ENCODE peak calls at places on chromosomes 16 and 17, in nine cellular contexts. W is RWPE1; I is psoas muscle; L is mammary epithelial cell; Q is CD8-positive, alpha-beta T cell; C is caudate nucleus; R is brain microvascular endothelial cell; E is cardiac muscle cell; F is CD4-positive, alpha-beta T cell. N is an unnamed sample.

GRCh38 chr17:38868095-38868967 is 1.5 kb upstream of the LASP1 start:
- DNase-seq in R (peak; percentile 54), W (no peak), I (peak; percentile 65), F (no peak), Q (no peak), C (no peak), L (no peak), E (peak; percentile 20), N (peak; percentile 67)

GRCh38 chr17:61354895-61355294 is 44.7 kb upstream of the TBX2 start:
- DNase-seq in R (no peak), E (peak; percentile 45), F (no peak), C (no peak), W (no peak), L (no peak), Q (no peak), I (no peak), N (no peak)

GRCh38 chr17:68593331-68593710 is 7.8 kb downstream of the FAM20A start:
- DNase-seq in Q (no peak), W (no peak), E (no peak), I (no peak), R (no peak), L (no peak), F (no peak), C (no peak), N (no peak)

GRCh38 chr16:50213939-50214519 is 52.3 kb upstream of the ADCY7 start:
- DNase-seq in L (peak; percentile 46), W (no peak), R (peak; percentile 37), E (peak; percentile 32), C (no peak), Q (no peak), I (no peak), F (no peak), N (peak; percentile 64)

GRCh38 chr16:3140603-3141427 is 6.0 kb downstream of the ZNF213 start:
- DNase-seq in Q (no peak), I (no peak), R (no peak), W (no peak), F (no peak), C (no peak), E (no peak), L (no peak), N (peak; percentile 40)

GRCh38 chr17:17698869-17699351 is 17.7 kb downstream of the RAI1 start:
- DNase-seq in I (no peak), R (no peak), E (peak; percentile 64), W (no peak), F (no peak), Q (no peak), C (no peak), L (no peak), N (no peak)

GRCh38 chr16:88769617-88770458 is 15.2 kb downstream of the PIEZO1 start:
- DNase-seq in W (no peak), I (no peak), F (no peak), C (no peak), E (peak; percentile 84), L (peak; percentile 42), R (no peak), Q (no peak), N (peak; percentile 90)

GRCh38 chr17:82105417-82105881 is 7.4 kb upstream of the FASN start:
- DNase-seq in L (no peak), I (no peak), R (no peak), F (no peak), Q (no peak), W (no peak), E (no peak), C (no peak), N (no peak)

GRCh38 chr17:17036520-17036998 is 5.7 kb upstream of the MPRIP start:
- DNase-seq in I (peak; percentile 84), C (no peak), W (no peak), R (no peak), E (no peak), Q (no peak), L (no peak), F (no peak), N (peak; percentile 86)

GRCh38 chr16:85935391-85935956 is 36.5 kb downstream of the IRF8 start:
- DNase-seq in Q (peak; percentile 14), C (no peak), F (no peak), E (no peak), L (no peak), W (no peak), R (no peak), I (no peak), N (no peak)

GRCh38 chr16:85935957-85936760 is 37.2 kb downstream of the IRF8 start:
- DNase-seq in Q (peak; percentile 71), I (no peak), E (no peak), F (peak; percentile 50), W (no peak), L (no peak), C (no peak), R (no peak), N (no peak)

GRCh38 chr16:85940214-85940613 is 41.3 kb downstream of the IRF8 start:
- DNase-seq in E (no peak), R (no peak), L (no peak), F (no peak), C (no peak), W (no peak), Q (no peak), I (no peak), N (no peak)

GRCh38 chr16:85934210-85934609 is 35.2 kb downstream of the IRF8 start:
- DNase-seq in L (no peak), E (no peak), R (no peak), W (no peak), Q (no peak), C (no peak), I (no peak), F (no peak), N (no peak)

GRCh38 chr16:85936761-85937343 is 37.9 kb downstream of the IRF8 start:
- DNase-seq in L (no peak), Q (peak; percentile 16), E (peak; percentile 41), R (no peak), W (no peak), C (no peak), F (no peak), I (no peak), N (no peak)
- H3K27ac ChIP-seq in L (no peak overlapping the region), Q (peak overlapping the region; percentile 64), E (no peak overlapping the region), R (no peak overlapping the region), W (no peak overlapping the region), C (no peak overlapping the region), F (peak overlapping the region; percentile 69), I (no peak overlapping the region), N (no peak overlapping the region)

DNA sequence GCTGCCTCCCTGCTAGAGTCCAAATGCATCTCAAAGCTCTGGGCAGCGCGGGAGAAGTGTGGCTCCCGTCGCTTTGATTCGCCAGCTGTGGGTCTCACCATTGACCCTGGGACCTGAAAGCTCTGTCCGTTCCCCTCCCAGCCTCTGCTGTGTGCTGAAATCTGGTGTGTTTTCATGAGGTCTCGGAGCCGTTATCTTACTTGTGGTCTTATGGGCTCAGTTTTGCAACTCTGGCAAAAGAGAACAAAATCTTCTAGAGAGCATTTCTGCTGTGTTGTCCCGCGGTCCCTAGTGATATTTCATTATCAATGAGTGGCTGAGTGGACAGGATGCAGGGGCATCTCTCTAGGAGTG is 13.3 kb downstream of the CRISPLD2 start:
- DNase-seq in C (no peak), R (no peak), F (no peak), I (no peak), Q (no peak), E (no peak), L (no peak), W (no peak), N (no peak)
- H3K27ac ChIP-seq in C (no peak overlapping the region), R (peak overlapping the region; percentile 94), F (no peak overlapping the region), I (peak overlapping the region; percentile 74), Q (no peak overlapping the region), E (no peak overlapping the region), L (no peak overlapping the region), W (no peak overlapping the region), N (peak overlapping the region; percentile 38)

GRCh38 chr17:57849874-57850754 is at the start of gene MRPS23:
- DNase-seq in W (peak; percentile 91), I (peak; percentile 98), F (peak; percentile 95), L (peak; percentile 99), E (peak; percentile 99), Q (peak; percentile 96), C (peak; percentile 98), R (peak; percentile 99), N (peak; percentile 99)

GRCh38 chr17:57853695-57854094 is 3.9 kb upstream of the MRPS23 start:
- DNase-seq in E (no peak), F (no peak), C (no peak), I (peak; percentile 75), L (no peak), R (no peak), W (no peak), Q (no peak), N (no peak)

GRCh38 chr17:57852955-57853328 is 3.1 kb upstream of the MRPS23 start:
- DNase-seq in L (no peak), W (no peak), C (no peak), I (no peak), R (no peak), Q (no peak), E (no peak), F (no peak), N (no peak)

GRCh38 chr17:57852041-57852954 is 2.5 kb upstream of the MRPS23 start:
- DNase-seq in F (no peak), E (peak; percentile 39), I (no peak), W (no peak), C (no peak), Q (no peak), L (no peak), R (no peak), N (no peak)

DNA sequence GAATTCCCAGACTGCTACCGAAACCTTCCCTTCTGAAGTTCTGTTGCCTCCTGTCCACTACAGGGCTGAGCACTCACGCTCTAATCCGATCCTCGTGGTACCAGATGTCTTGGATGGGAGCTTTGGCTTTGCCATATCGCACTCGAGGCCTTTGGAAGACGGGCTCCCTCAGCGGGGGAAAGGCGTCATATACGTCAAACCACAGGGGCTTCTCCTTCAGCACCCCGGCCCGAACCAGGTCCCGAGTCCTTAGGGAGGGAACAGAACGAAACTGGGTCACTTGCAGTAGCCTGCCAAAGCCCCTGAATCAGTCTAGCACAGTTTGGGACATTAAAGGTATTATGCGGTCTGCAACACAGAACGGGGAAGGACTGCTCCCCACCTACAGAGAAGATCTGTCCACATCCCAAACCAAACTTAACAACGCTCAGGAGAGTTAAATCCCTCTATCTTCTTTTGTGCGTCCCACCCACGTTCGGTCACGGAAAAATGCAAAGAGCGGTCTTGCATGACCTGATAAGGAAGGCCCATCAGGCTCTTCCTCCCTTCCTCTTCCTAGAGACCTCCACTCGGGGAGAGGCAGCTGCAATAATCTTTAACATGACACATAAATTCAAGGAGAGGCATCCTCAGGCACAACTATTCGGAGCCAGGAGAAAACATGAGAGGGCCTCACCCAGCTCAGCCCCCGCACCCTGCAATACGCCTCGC is 526 bp downstream of the MRPS23 start:
- DNase-seq in I (no peak), E (no peak), C (no peak), W (no peak), L (no peak), Q (no peak), F (no peak), R (no peak), N (no peak)
- H3K27ac ChIP-seq in I (peak overlapping the region; percentile 93), E (peak overlapping the region; percentile 52), C (peak overlapping the region; percentile 54), W (peak overlapping the region; percentile 95), L (peak overlapping the region; percentile 61), Q (peak overlapping the region; percentile 88), F (peak overlapping the region; percentile 60), R (peak overlapping the region; percentile 72), N (no peak overlapping the region)

DNA sequence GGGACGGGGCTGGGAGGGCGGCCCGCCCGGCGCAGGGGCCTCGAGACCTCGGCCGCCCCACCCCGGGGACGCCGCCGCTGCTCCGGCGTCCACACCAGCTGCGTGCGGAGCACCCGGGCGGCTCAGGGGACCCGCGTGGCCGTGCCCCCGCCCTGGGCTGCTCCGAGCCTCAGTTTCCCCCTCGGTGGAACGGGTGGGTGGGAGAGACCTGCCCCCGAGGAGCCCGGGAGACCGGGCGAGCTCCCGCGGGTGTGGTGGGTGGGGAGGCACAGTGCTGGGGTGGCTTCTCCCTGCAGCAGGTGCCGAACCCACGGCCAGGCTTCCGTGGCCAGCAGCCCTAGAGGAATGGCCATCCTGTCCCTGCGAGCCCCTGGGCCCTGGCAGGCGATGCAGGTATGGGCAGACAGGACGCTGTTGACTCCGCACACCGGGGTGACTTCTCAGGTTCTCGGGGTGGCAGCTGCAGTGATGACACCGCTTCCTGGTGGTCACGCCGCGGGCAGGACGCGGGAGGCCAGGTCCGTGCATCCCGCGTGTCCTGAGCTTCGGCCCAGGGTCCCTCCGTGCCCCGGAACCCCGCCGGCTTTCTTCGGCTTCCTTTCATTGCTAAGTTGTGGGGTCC is 677 bp downstream of the DEF8 start:
- DNase-seq in R (no peak), E (no peak), F (no peak), I (no peak), W (no peak), Q (no peak), C (no peak), L (no peak), N (no peak)
- H3K27ac ChIP-seq in R (no peak overlapping the region), E (no peak overlapping the region), F (no peak overlapping the region), I (no peak overlapping the region), W (peak overlapping the region; percentile 38), Q (no peak overlapping the region), C (no peak overlapping the region), L (no peak overlapping the region), N (no peak overlapping the region)

N was measured in SJSA1.